ENCODE peak calls at places on chromosomes 1 and 21, in eight cellular contexts. U is PC-3, S is GM23248, M is HCT116, G is MM.1S, Y is fibroblast of lung, Q is GM23338, N is H1. K is an unnamed sample.

GRCh38 chr1:61004269-61005003 is 77.9 kb upstream of the NFIA start:
- DNase-seq in M (no peak), N (no peak), Q (no peak), Y (no peak), G (no peak), S (no peak), U (no peak), K (peak; percentile 14)

GRCh38 chr1:24805534-24806301 is 60.5 kb downstream of the CLIC4 start:
- DNase-seq in N (no peak), Q (no peak), Y (peak; percentile 75), M (no peak), U (peak; percentile 58), S (peak; percentile 92), G (no peak), K (peak; percentile 74)

GRCh38 chr1:195934839-195935557 is 673.2 kb downstream of the KCNT2 start:
- DNase-seq in Q (no peak), U (no peak), Y (peak; percentile 5), S (no peak), G (no peak), M (no peak), N (no peak), K (no peak)

GRCh38 chr1:206513312-206514111 is 6.2 kb downstream of the RASSF5 start:
- DNase-seq in G (peak; percentile 43), S (peak; percentile 90), N (no peak), M (no peak), Y (peak; percentile 93), U (peak; percentile 98), Q (no peak), K (peak; percentile 94)

GRCh38 chr1:97013904-97014303 is 292.3 kb downstream of the PTBP2 start:
- DNase-seq in M (no peak), U (peak; percentile 19), Y (peak; percentile 86), S (peak; percentile 47), N (no peak), G (no peak), Q (no peak), K (peak; percentile 4)

GRCh38 chr1:94873520-94874351 is 53.2 kb downstream of the CNN3 start:
- DNase-seq in M (no peak), Q (no peak), N (no peak), U (no peak), G (peak; percentile 16), S (peak; percentile 71), Y (peak; percentile 30), K (no peak)

GRCh38 chr1:25586181-25586588 is 30.4 kb upstream of the MAN1C1 start:
- DNase-seq in G (no peak), M (no peak), N (no peak), Y (no peak), Q (peak; percentile 88), U (no peak), S (no peak), K (no peak)

GRCh38 chr1:187517508-187517907 is 688.8 kb downstream of the PLA2G4A start:
- DNase-seq in M (no peak), N (no peak), Q (no peak), Y (no peak), G (no peak), U (no peak), S (no peak), K (no peak)

GRCh38 chr1:111082421-111083192 is 57.3 kb downstream of the DRAM2 start:
- DNase-seq in M (no peak), Y (peak; percentile 10), Q (no peak), N (no peak), S (peak; percentile 78), U (peak; percentile 8), G (no peak), K (peak; percentile 45)

GRCh38 chr1:28917757-28918118 is 3.4 kb downstream of the EPB41 start:
- DNase-seq in U (peak; percentile 22), G (no peak), M (no peak), S (peak; percentile 12), N (no peak), Q (no peak), Y (no peak), K (peak; percentile 29)
- H4K20me1 ChIP-seq in U (peaks cover 3% of the 10 kb centered on the region), G (no peaks in the 10 kb centered on the region), M (no peaks in the 10 kb centered on the region), S (no peaks in the 10 kb centered on the region), N (peaks cover 1% of the 10 kb centered on the region), Q (peaks cover 20% of the 10 kb centered on the region), Y (no peaks in the 10 kb centered on the region), K (no peaks in the 10 kb centered on the region)

GRCh38 chr1:1003618-1004419 is 3.9 kb upstream of the HES4 start:
- DNase-seq in S (no peak), Q (no peak), U (no peak), Y (no peak), N (no peak), G (no peak), M (no peak), K (no peak)

GRCh38 chr1:1006305-1007159 is 6.6 kb upstream of the HES4 start:
- DNase-seq in Q (no peak), G (no peak), S (no peak), N (peak; percentile 47), M (peak; percentile 81), U (peak; percentile 75), Y (no peak), K (no peak)

GRCh38 chr1:1005774-1006304 is 5.9 kb upstream of the HES4 start:
- DNase-seq in Q (no peak), S (no peak), M (no peak), Y (no peak), N (no peak), G (no peak), U (no peak), K (no peak)

GRCh38 chr1:1004420-1004779 is 4.5 kb upstream of the HES4 start:
- DNase-seq in G (no peak), S (no peak), U (no peak), Q (no peak), M (no peak), N (no peak), Y (no peak), K (no peak)

DNA sequence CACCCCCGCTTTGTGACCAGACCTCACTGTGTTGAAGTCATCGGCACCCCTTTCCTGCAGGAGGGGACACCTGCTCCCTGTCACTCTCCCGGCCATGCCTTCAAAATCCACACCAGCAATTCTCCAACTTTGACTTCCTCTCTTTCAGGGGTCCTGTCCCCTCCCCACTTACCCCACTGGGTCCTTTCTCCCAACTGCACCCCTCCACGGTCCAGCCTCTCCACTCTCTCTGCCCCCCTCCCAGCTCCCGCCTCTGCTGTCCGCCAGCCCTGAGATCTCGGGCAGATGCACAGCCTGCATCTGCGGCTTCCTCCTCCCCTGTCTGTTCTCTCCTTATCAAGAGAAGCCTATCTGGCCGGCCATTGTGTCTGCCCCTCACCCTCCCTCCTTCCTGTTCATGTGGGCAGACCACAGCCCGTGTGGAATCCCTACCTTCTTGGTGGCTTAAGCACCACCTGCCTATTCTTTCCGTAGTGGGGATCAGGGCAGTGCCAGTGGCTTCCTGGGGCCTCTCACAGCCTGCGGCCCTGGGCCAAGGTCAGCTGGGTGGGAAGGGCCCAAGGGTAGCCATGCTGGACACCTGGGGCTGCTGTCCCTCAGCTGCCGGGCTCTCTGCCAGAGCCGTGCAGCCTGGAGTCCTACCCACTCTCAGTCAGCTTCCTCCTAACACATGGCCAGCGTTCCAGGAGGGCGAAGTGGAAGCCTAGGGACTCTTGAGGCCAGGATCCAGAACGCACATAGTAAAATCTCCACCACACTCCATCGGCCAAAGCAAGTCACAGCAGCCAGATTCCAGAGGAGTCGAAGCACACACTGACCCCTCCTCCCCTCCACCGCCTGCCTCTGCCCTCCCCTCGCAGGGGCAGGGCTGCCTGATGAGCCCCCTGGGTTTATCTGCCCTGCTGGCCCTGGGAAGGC is 5.1 kb upstream of the HES4 start:
- DNase-seq in Q (no peak), M (no peak), G (no peak), U (no peak), S (peak; percentile 62), N (no peak), Y (peak; percentile 28), K (no peak)
- TF ChIP-seq EZH2 in Q (no peak), M (no peak), G (no peak), U (no peak), S (no peak), N (no peak), Y (no peak), K (no peak)

GRCh38 chr21:15036189-15036588 is 28.6 kb downstream of the NRIP1 start:
- DNase-seq in Y (no peak), G (no peak), U (no peak), Q (no peak), M (no peak), N (no peak), S (no peak), K (no peak)
- H4K20me1 ChIP-seq in Y (no peaks in the 10 kb centered on the region), G (no peaks in the 10 kb centered on the region), U (peaks cover 25% of the 10 kb centered on the region), Q (no peaks in the 10 kb centered on the region), M (no peaks in the 10 kb centered on the region), N (no peaks in the 10 kb centered on the region), S (peaks cover 6% of the 10 kb centered on the region), K (no peaks in the 10 kb centered on the region)

GRCh38 chr1:2050793-2051682 is 827 bp downstream of the PRKCZ start:
- DNase-seq in Y (no peak), M (no peak), Q (peak; percentile 42), G (no peak), N (no peak), S (no peak), U (peak; percentile 22), K (peak; percentile 14)

GRCh38 chr1:2049225-2049516 is 1.0 kb upstream of the PRKCZ start:
- DNase-seq in Y (no peak), M (no peak), Q (no peak), S (no peak), U (no peak), N (no peak), G (no peak), K (no peak)

GRCh38 chr1:2047749-2048729 is 2.2 kb upstream of the PRKCZ start:
- DNase-seq in S (no peak), N (peak; percentile 76), G (no peak), Q (peak; percentile 39), M (no peak), Y (no peak), U (no peak), K (no peak)

GRCh38 chr1:2050482-2050792 is 226 bp downstream of the PRKCZ start:
- DNase-seq in U (peak; percentile 65), M (no peak), Q (peak; percentile 55), N (no peak), G (no peak), S (no peak), Y (no peak), K (peak; percentile 58)

DNA sequence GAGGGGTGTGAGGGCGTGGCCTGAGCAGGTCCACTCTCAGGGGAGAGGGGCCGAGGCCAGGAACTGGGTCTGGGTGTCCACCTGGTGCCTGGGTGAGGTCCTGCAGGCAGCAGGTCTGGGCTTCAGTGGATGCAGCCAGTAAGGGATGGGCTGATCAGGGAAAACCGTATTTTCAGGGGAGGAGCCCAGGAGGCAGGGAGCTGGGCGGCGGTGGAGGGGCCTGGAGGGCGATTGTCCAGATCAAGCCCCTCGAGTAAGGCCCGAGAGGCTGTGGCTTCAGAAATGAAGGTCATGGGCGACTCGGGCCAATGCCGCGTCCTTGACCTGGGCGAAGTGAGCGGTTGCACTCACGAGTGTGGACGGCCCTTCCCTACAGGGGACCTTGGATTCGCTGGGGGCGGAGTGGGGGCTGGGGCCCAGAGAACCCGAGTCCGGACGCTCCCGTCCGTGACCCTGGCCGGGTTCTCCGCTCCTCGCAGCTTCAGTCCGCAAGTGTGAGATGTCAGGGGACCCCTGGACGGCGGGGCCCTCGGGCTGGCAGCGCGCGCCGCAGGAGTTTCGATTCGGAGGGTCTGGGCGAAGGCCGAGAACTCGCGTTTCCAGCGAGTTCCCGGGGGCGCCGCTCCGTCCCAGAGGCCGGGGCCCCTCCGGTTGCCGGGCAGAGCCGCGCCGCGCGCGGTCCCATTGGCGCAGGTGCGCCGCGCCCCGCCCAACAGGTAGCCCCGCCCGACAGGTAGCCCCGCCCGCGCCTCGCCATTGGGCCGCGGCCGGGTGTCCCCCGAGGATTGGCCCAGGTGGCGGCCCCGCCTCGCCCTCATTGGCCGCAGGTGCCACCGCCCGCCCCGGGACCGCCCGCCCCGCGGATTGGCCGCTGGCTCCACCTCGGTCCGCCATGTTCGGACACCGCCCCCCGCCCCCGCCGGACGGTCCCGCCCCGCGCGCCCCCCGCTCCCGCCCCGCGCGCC is at the start of gene PRKCZ:
- DNase-seq in N (peak; percentile 97), U (peak; percentile 99), Q (peak; percentile 96), S (peak; percentile 17), M (peak; percentile 73), Y (no peak), G (no peak), K (peak; percentile 94)
- TF ChIP-seq EZH2 in N (no peak), U (no peak), Q (no peak), S (no peak), M (no peak), Y (peak; percentile 90), G (no peak), K (no peak)

K was measured in mammary epithelial cell.